ENCODE peak calls at places on chromosome 4, in four cellular contexts. One of them, this sample, is unnamed.

GRCh38 chr4:96108146-96108545 is 268.3 kb downstream of the PDHA2 start:
- DNase-seq in AG10803: no peak
- DNase-seq in stimulated activated CD4-positive, alpha-beta T cell treated with anti-CD3 and anti-CD28 coated beads, Interleukin-4, amount 100 ng/mL, for 4 hours: no peak
- DNase-seq in AG09319: no peak
- DNase-seq in this sample: no peak

GRCh38 chr4:56821394-56822263 is at the start of gene SPINK2:
- DNase-seq in AG09319: no peak
- DNase-seq in AG10803: no peak
- DNase-seq in stimulated activated CD4-positive, alpha-beta T cell treated with anti-CD3 and anti-CD28 coated beads, Interleukin-4, amount 100 ng/mL, for 4 hours: peak; percentile 68
- DNase-seq in this sample: peak; percentile 78

GRCh38 chr4:128571747-128572146 is 237.8 kb upstream of the JADE1 start:
- DNase-seq in AG09319: peak; percentile 72
- DNase-seq in AG10803: peak; percentile 90
- DNase-seq in stimulated activated CD4-positive, alpha-beta T cell treated with anti-CD3 and anti-CD28 coated beads, Interleukin-4, amount 100 ng/mL, for 4 hours: no peak
- DNase-seq in this sample: peak; percentile 72

GRCh38 chr4:19888587-19888986 is 363.1 kb upstream of the SLIT2 start:
- DNase-seq in AG09319: no peak
- DNase-seq in AG10803: no peak
- DNase-seq in stimulated activated CD4-positive, alpha-beta T cell treated with anti-CD3 and anti-CD28 coated beads, Interleukin-4, amount 100 ng/mL, for 4 hours: no peak
- DNase-seq in this sample: no peak

GRCh38 chr4:76539979-76540378 is 105.0 kb downstream of the SHROOM3 start:
- DNase-seq in AG10803: peak; percentile 66
- DNase-seq in stimulated activated CD4-positive, alpha-beta T cell treated with anti-CD3 and anti-CD28 coated beads, Interleukin-4, amount 100 ng/mL, for 4 hours: no peak
- DNase-seq in AG09319: no peak
- DNase-seq in this sample: no peak

GRCh38 chr4:87865960-87866598 is 33.3 kb downstream of the MEPE start:
- DNase-seq in AG09319: no peak
- DNase-seq in stimulated activated CD4-positive, alpha-beta T cell treated with anti-CD3 and anti-CD28 coated beads, Interleukin-4, amount 100 ng/mL, for 4 hours: no peak
- DNase-seq in AG10803: peak; percentile 48
- DNase-seq in this sample: no peak

GRCh38 chr4:138555107-138555506 is 313.0 kb upstream of the SLC7A11 start:
- DNase-seq in AG10803: no peak
- DNase-seq in stimulated activated CD4-positive, alpha-beta T cell treated with anti-CD3 and anti-CD28 coated beads, Interleukin-4, amount 100 ng/mL, for 4 hours: no peak
- DNase-seq in AG09319: no peak
- DNase-seq in this sample: no peak

GRCh38 chr4:100590308-100590707 is 72.5 kb upstream of the EMCN start:
- DNase-seq in AG09319: no peak
- DNase-seq in stimulated activated CD4-positive, alpha-beta T cell treated with anti-CD3 and anti-CD28 coated beads, Interleukin-4, amount 100 ng/mL, for 4 hours: no peak
- DNase-seq in AG10803: no peak
- DNase-seq in this sample: no peak

This sample was measured in pancreas.